ENCODE peak calls at places on chromosomes 16 and 17, in ten cellular contexts. P is MM.1S, G is SK-N-SH, M is IMR-90, N is lower lobe of right lung, C is astrocyte, B is endodermal cell, Y is cardiac fibroblast, R is fibroblast of villous mesenchyme, V is colonic mucosa. S is an unnamed sample.

GRCh38 chr16:27408602-27409031 is 6.6 kb downstream of the IL21R start:
- DNase-seq in P (no peak), G (no peak), M (no peak), N (no peak), C (no peak), B (no peak), Y (no peak), R (no peak), V (no peak), S (no peak)

GRCh38 chr16:71627631-71628236 is 1.8 kb downstream of the MARVELD3 start:
- DNase-seq in P (no peak), G (peak), M (no peak), N (no peak), C (no peak), B (peak), Y (peak), R (no peak), V (peak), S (no peak)

GRCh38 chr16:19356024-19356952 is 61.4 kb upstream of the TMC5 start:
- DNase-seq in P (no peak), G (no peak), M (no peak), N (no peak), C (no peak), B (no peak), Y (no peak), R (no peak), V (no peak), S (no peak)

GRCh38 chr16:79653337-79654000 is 52.9 kb upstream of the MAF start:
- DNase-seq in P (no peak), G (peak), M (no peak), N (no peak), C (peak), B (no peak), Y (peak), R (peak), V (peak), S (no peak)

GRCh38 chr17:5618511-5618910 is 34.2 kb upstream of the NLRP1 start:
- DNase-seq in P (no peak), G (no peak), M (no peak), N (no peak), C (no peak), B (no peak), Y (no peak), R (no peak), V (no peak), S (no peak)

GRCh38 chr16:30829130-30830071 is 42.4 kb upstream of the ZNF629 start:
- DNase-seq in P (no peak), G (no peak), M (no peak), N (peak), C (no peak), B (no peak), Y (no peak), R (no peak), V (peak), S (no peak)

GRCh38 chr17:31489295-31490018 is 98.0 kb downstream of the RAB11FIP4 start:
- DNase-seq in P (no peak), G (no peak), M (no peak), N (peak), C (no peak), B (peak), Y (no peak), R (no peak), V (peak), S (no peak)

GRCh38 chr16:31351246-31351936 is 3.6 kb upstream of the ITGAX start:
- DNase-seq in P (no peak), G (no peak), M (no peak), N (no peak), C (no peak), B (no peak), Y (no peak), R (no peak), V (no peak), S (no peak)

GRCh38 chr17:5194346-5194745 is 2.7 kb upstream of the ZNF594 start:
- DNase-seq in P (no peak), G (no peak), M (no peak), N (no peak), C (no peak), B (no peak), Y (no peak), R (no peak), V (no peak), S (peak)

GRCh38 chr17:58918072-58918471 is 162.4 kb downstream of the PPM1E start:
- DNase-seq in P (no peak), G (no peak), M (no peak), N (no peak), C (no peak), B (no peak), Y (no peak), R (no peak), V (no peak), S (no peak)

GRCh38 chr17:6346986-6347385 is 87.9 kb downstream of the AIPL1 start:
- DNase-seq in P (no peak), G (no peak), M (no peak), N (no peak), C (no peak), B (peak), Y (no peak), R (no peak), V (no peak), S (no peak)

GRCh38 chr17:2902546-2902945 is 106.3 kb downstream of the RAP1GAP2 start:
- DNase-seq in P (no peak), G (no peak), M (no peak), N (no peak), C (no peak), B (no peak), Y (no peak), R (no peak), V (no peak), S (no peak)

GRCh38 chr17:19743101-19744100 is 4.7 kb downstream of the ALDH3A1 start:
- DNase-seq in P (no peak), G (no peak), M (no peak), N (no peak), C (no peak), B (no peak), Y (no peak), R (no peak), V (no peak), S (no peak)

GRCh38 chr17:77280304-77280910 is 139.6 kb downstream of the SEC14L1 start:
- DNase-seq in P (peak), G (peak), M (peak), N (no peak), C (peak), B (peak), Y (peak), R (peak), V (peak), S (peak)

GRCh38 chr17:2903193-2903974 is 107.1 kb downstream of the RAP1GAP2 start:
- DNase-seq in P (no peak), G (no peak), M (no peak), N (no peak), C (no peak), B (peak), Y (no peak), R (no peak), V (no peak), S (no peak)

GRCh38 chr17:10600551-10600950 is 51.1 kb upstream of the MYH2 start:
- DNase-seq in P (no peak), G (no peak), M (peak), N (no peak), C (no peak), B (no peak), Y (peak), R (no peak), V (no peak), S (peak)

GRCh38 chr16:53041196-53041977 is 11.3 kb downstream of the CHD9NB start:
- DNase-seq in P (no peak), G (no peak), M (peak), N (no peak), C (no peak), B (peak), Y (peak), R (peak), V (no peak), S (no peak)

GRCh38 chr17:71959129-71959528 is 161.7 kb upstream of the SOX9 start:
- DNase-seq in P (no peak), G (peak), M (peak), N (no peak), C (no peak), B (no peak), Y (peak), R (peak), V (no peak), S (no peak)

GRCh38 chr17:75822119-75822799 is 21.9 kb downstream of the UNC13D start:
- DNase-seq in P (peak), G (peak), M (no peak), N (no peak), C (no peak), B (no peak), Y (no peak), R (no peak), V (peak), S (no peak)

GRCh38 chr16:31480851-31481250 is 2.1 kb upstream of the SLC5A2 start:
- DNase-seq in P (no peak), G (no peak), M (no peak), N (no peak), C (no peak), B (no peak), Y (peak), R (no peak), V (peak), S (no peak)

GRCh38 chr16:3364774-3365427 is 9.2 kb downstream of the OR2C1 start:
- DNase-seq in P (peak), G (peak), M (peak), N (peak), C (peak), B (peak), Y (peak), R (peak), V (peak), S (peak)

GRCh38 chr16:70804153-70804728 is 3.3 kb upstream of the VAC14 start:
- DNase-seq in P (no peak), G (no peak), M (peak), N (no peak), C (peak), B (peak), Y (peak), R (peak), V (no peak), S (peak)

GRCh38 chr16:68287276-68288251 is 23.2 kb downstream of the SLC7A6OS start:
- DNase-seq in P (no peak), G (no peak), M (peak), N (no peak), C (peak), B (no peak), Y (peak), R (peak), V (no peak), S (peak)

GRCh38 chr17:20289984-20290383 is 177.4 kb downstream of the LGALS9B start:
- DNase-seq in P (no peak), G (no peak), M (no peak), N (no peak), C (no peak), B (no peak), Y (no peak), R (no peak), V (no peak), S (no peak)

GRCh38 chr17:8766731-8767130 is 8.4 kb upstream of the SPDYE4 start:
- DNase-seq in P (no peak), G (no peak), M (no peak), N (no peak), C (peak), B (no peak), Y (no peak), R (no peak), V (no peak), S (no peak)

GRCh38 chr16:65105173-65105572 is 16.7 kb downstream of the CDH11 start:
- DNase-seq in P (no peak), G (no peak), M (peak), N (no peak), C (no peak), B (no peak), Y (no peak), R (no peak), V (no peak), S (no peak)

GRCh38 chr16:18938986-18939385 is 12.8 kb upstream of the SMG1 start:
- DNase-seq in P (no peak), G (no peak), M (no peak), N (no peak), C (no peak), B (no peak), Y (no peak), R (no peak), V (no peak), S (no peak)

GRCh38 chr17:76007131-76007849 is 6.6 kb downstream of the CDK3 start:
- DNase-seq in P (no peak), G (no peak), M (no peak), N (no peak), C (no peak), B (no peak), Y (no peak), R (no peak), V (no peak), S (no peak)

GRCh38 chr17:50146230-50146926 is 4.1 kb downstream of the PPP1R9B start:
- DNase-seq in P (no peak), G (no peak), M (no peak), N (no peak), C (no peak), B (no peak), Y (no peak), R (no peak), V (no peak), S (no peak)
- TF ChIP-seq CTCF in P (peak), G (peak), M (no peak), N (no peak), C (no peak), B (peak), Y (no peak), R (no peak), V (no peak), S (peak)

GRCh38 chr17:7379134-7379533 is 1.8 kb upstream of the TNK1 start:
- DNase-seq in P (no peak), G (no peak), M (no peak), N (no peak), C (no peak), B (no peak), Y (no peak), R (no peak), V (no peak), S (no peak)
- TF ChIP-seq CTCF in P (no peak), G (no peak), M (no peak), N (no peak), C (no peak), B (no peak), Y (no peak), R (no peak), V (no peak), S (no peak)

DNA sequence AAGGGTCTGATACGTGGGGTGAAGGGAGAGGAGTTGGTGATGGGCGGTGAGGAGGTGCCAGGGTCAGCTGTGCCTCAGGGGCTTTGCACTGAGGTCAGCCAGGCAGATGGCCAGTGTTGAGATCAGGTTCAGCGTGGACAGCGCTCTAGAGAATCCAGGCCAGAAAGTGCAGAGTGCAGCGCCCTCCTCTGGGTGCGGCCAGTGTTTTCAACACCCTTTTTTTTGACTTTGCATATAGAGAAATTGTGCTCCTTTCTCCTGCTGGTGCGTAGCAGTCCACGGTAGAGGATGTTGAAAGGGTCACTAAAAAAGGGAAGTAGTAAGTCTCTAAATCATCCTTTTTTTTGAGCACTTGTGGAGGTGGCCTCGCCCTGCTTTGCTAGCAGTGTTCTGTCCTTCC is 53.9 kb downstream of the BANP start:
- DNase-seq in P (no peak), G (peak), M (no peak), N (no peak), C (no peak), B (peak), Y (no peak), R (no peak), V (no peak), S (no peak)
- TF ChIP-seq CTCF in P (no peak), G (peak), M (peak), N (no peak), C (no peak), B (peak), Y (peak), R (peak), V (no peak), S (peak)

DNA sequence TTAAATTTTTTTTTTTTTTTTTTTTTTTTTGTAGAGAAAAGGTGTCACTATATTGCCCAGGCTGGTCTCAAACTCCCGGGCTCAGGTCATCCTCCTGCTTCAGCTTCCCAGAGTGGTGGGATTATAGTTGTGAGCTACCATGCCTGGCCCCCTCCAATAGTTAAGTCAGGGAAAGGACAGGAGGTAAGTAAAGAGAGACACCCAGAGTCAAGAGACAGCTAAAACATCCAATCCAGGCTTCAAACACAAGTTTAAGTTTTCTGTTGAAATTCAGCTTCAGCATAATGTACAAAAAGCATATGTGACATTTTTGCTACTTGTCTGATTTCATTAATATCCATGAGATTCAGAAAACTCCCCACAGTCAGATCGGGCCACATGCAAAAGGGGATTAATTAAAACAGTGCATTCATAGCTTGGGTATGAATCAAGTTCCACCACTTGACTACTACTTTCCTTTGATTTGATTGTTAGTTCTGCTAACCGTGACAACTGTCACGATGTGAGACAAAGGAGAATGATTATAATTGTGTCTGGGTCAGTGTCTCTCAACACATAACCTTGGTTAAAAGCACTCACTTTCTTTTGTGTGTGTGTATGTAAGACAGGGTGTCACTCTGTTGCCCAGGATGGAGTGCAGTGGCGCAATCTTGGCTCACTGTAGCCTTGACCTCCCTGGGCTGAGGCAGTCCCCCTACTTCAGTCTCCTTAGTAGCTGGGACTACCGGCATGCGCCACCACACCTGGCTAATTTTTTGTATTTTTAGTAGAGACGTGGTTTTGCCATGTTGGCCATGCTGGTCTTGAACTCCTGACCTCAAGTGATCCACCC is 184.9 kb downstream of the PARN start:
- DNase-seq in P (no peak), G (no peak), M (no peak), N (no peak), C (no peak), B (no peak), Y (no peak), R (no peak), V (no peak), S (no peak)
- TF ChIP-seq CTCF in P (no peak), G (no peak), M (no peak), N (no peak), C (no peak), B (no peak), Y (no peak), R (no peak), V (no peak), S (no peak)

DNA sequence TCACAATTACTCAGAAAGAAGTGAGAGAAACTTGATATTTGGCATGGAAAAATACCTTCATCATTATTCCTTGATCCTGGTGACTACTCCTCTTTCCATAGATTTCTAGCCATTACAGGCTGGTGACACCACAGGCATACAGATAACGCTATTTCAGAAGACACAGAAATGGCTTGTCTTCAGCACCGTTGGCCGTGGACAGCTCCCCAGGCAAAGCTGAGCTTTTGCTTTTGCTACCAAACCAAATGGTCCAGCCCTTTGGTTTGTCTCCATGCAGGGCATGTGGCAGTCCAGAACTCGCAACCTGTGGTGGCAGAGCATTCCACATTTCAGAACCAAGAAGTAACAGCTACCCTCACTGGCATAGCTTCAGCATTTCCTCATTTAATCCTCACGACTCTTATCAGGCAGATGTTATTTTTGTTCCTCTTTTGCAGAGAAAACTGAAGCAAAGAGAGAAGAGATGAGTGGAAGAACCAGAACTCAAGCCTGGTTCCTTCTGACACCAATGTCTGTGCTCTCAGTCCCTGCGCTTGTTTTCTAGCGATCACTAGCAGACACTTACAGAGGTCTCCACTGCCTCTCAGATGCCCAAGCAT is 55.5 kb downstream of the HS3ST4 start:
- DNase-seq in P (peak), G (no peak), M (no peak), N (no peak), C (no peak), B (peak), Y (no peak), R (no peak), V (no peak), S (no peak)
- TF ChIP-seq CTCF in P (no peak), G (no peak), M (no peak), N (no peak), C (no peak), B (no peak), Y (no peak), R (no peak), V (no peak), S (no peak)

GRCh38 chr16:46482895-46483294 is 138.3 kb downstream of the SHCBP1 start:
- DNase-seq in P (no peak), G (peak), M (no peak), N (no peak), C (no peak), B (no peak), Y (no peak), R (no peak), V (no peak), S (no peak)
- TF ChIP-seq CTCF in P (no peak), G (no peak), M (no peak), N (no peak), C (no peak), B (no peak), Y (no peak), R (no peak), V (no peak), S (no peak)

GRCh38 chr16:57859331-57859730 is 57.0 kb upstream of the KIFC3 start:
- DNase-seq in P (no peak), G (no peak), M (peak), N (no peak), C (peak), B (peak), Y (peak), R (peak), V (no peak), S (peak)
- TF ChIP-seq CTCF in P (peak), G (peak), M (peak), N (no peak), C (peak), B (peak), Y (peak), R (peak), V (no peak), S (peak)